ENCODE peak calls at places on chromosomes 11 and 22, in nine cellular contexts. V is B cell, Z is cardiac fibroblast, W is gastrocnemius medialis, D is lower lobe of right lung, L is uterus, P is fibroblast of lung, J is lung, R is AG09309. C is an unnamed sample.

GRCh38 chr22:39703890-39704658 is 133.5 kb downstream of the CACNA1I start:
- DNase-seq in R (no peak), L (peak), J (no peak), P (peak), V (no peak), D (no peak), Z (no peak), W (peak), C (no peak)

GRCh38 chr11:65424200-65425104 is 1.9 kb downstream of the NEAT1 start:
- DNase-seq in L (peak), D (peak), Z (peak), P (peak), V (peak), R (peak), J (no peak), W (peak), C (no peak)

GRCh38 chr22:23696326-23696851 is 5.6 kb downstream of the RGL4 start:
- DNase-seq in V (peak), L (no peak), R (no peak), W (no peak), D (peak), Z (peak), P (no peak), J (no peak), C (no peak)

GRCh38 chr11:59857444-59858434 is 8.5 kb downstream of the TCN1 start:
- DNase-seq in V (no peak), Z (peak), P (no peak), D (no peak), W (no peak), J (no peak), L (no peak), R (no peak), C (no peak)

GRCh38 chr22:21927174-21927823 is 25.3 kb downstream of the PPM1F start:
- DNase-seq in R (no peak), W (no peak), D (no peak), P (no peak), L (no peak), V (no peak), Z (no peak), J (no peak), C (no peak)

GRCh38 chr11:16293204-16293681 is 63.1 kb downstream of the SOX6 start:
- DNase-seq in L (no peak), P (peak), W (no peak), D (no peak), R (no peak), J (no peak), Z (no peak), V (no peak), C (no peak)

GRCh38 chr11:11349870-11350325 is 3.2 kb downstream of the CSNK2A3 start:
- DNase-seq in V (no peak), R (peak), W (no peak), Z (no peak), D (no peak), J (no peak), L (peak), P (peak), C (no peak)

GRCh38 chr22:17781319-17782031 is 7.2 kb upstream of the BID start:
- DNase-seq in Z (peak), V (peak), J (no peak), W (peak), R (peak), L (no peak), P (peak), D (no peak), C (no peak)

GRCh38 chr11:58788355-58789023 is 56.0 kb downstream of the GLYATL2 start:
- DNase-seq in J (peak), D (no peak), R (peak), V (peak), W (no peak), P (peak), Z (peak), L (no peak), C (peak)

GRCh38 chr11:3644817-3645235 is at the start of gene ART1:
- DNase-seq in L (peak), J (no peak), P (no peak), Z (peak), W (peak), V (no peak), R (no peak), D (no peak), C (no peak)

GRCh38 chr11:104127828-104128227 is 36.1 kb downstream of the PDGFD start:
- DNase-seq in P (peak), W (no peak), D (no peak), J (no peak), R (no peak), V (no peak), Z (peak), L (no peak), C (no peak)

GRCh38 chr11:28137832-28138231 is 29.6 kb downstream of the METTL15 start:
- DNase-seq in V (no peak), R (no peak), L (no peak), Z (no peak), P (no peak), J (no peak), D (no peak), W (no peak), C (no peak)

GRCh38 chr22:29427176-29427760 is 11.1 kb upstream of the RFPL1 start:
- DNase-seq in D (no peak), J (peak), L (no peak), Z (no peak), W (no peak), V (no peak), R (no peak), P (no peak), C (no peak)

GRCh38 chr11:73087730-73088129 is 54.4 kb downstream of the FCHSD2 start:
- DNase-seq in R (no peak), Z (peak), V (no peak), L (no peak), P (peak), W (no peak), J (peak), D (no peak), C (no peak)

GRCh38 chr11:74504100-74504691 is 10.7 kb upstream of the LIPT2 start:
- DNase-seq in J (no peak), R (no peak), P (no peak), W (no peak), V (no peak), Z (no peak), D (no peak), L (no peak), C (no peak)

GRCh38 chr11:75429902-75430691 is 2.9 kb downstream of the KLHL35 start:
- DNase-seq in V (peak), Z (peak), W (peak), L (no peak), J (peak), R (no peak), P (peak), D (peak), C (peak)

GRCh38 chr11:102293873-102294601 is 23.2 kb upstream of the BIRC3 start:
- DNase-seq in R (no peak), Z (peak), D (no peak), W (no peak), L (no peak), V (peak), J (no peak), P (peak), C (peak)

GRCh38 chr22:49740242-49740641 is 87.4 kb downstream of the BRD1 start:
- DNase-seq in J (no peak), V (no peak), P (no peak), D (no peak), L (no peak), W (no peak), R (no peak), Z (no peak), C (no peak)

GRCh38 chr11:28529046-28529445 is 420.9 kb downstream of the METTL15 start:
- DNase-seq in P (peak), Z (peak), L (no peak), W (no peak), V (no peak), R (peak), J (no peak), D (no peak), C (no peak)

GRCh38 chr11:92770981-92771380 is 198.5 kb upstream of the MTNR1B start:
- DNase-seq in J (no peak), Z (no peak), W (no peak), D (no peak), P (no peak), L (no peak), V (no peak), R (no peak), C (no peak)

GRCh38 chr11:72333657-72334056 is 89.7 kb upstream of the PHOX2A start:
- DNase-seq in R (no peak), L (no peak), V (no peak), P (peak), Z (no peak), W (no peak), J (no peak), D (no peak), C (no peak)

GRCh38 chr11:73154178-73154577 is 12.1 kb upstream of the FCHSD2 start:
- DNase-seq in J (no peak), L (no peak), P (no peak), D (no peak), W (peak), R (no peak), Z (no peak), V (peak), C (no peak)

GRCh38 chr22:29718949-29719893 is 582 bp upstream of the CABP7 start:
- DNase-seq in D (no peak), Z (no peak), L (no peak), V (no peak), J (no peak), P (no peak), R (no peak), W (no peak), C (no peak)

GRCh38 chr22:20584029-20584871 is 76.8 kb downstream of the MED15 start:
- DNase-seq in R (no peak), Z (no peak), D (peak), L (no peak), V (no peak), J (no peak), W (no peak), P (no peak), C (no peak)

GRCh38 chr11:35781342-35782171 is 119.0 kb downstream of the TRIM44 start:
- DNase-seq in V (no peak), J (no peak), D (no peak), R (no peak), P (peak), Z (peak), L (no peak), W (no peak), C (no peak)

GRCh38 chr11:86459682-86460460 is 85.2 kb downstream of the CCDC81 start:
- DNase-seq in W (no peak), J (peak), V (no peak), D (peak), Z (peak), R (peak), L (peak), P (peak), C (peak)

GRCh38 chr11:102762414-102762813 is 18.0 kb downstream of the MMP10 start:
- DNase-seq in L (no peak), Z (peak), P (peak), R (peak), D (no peak), J (no peak), V (no peak), W (no peak), C (no peak)

DNA sequence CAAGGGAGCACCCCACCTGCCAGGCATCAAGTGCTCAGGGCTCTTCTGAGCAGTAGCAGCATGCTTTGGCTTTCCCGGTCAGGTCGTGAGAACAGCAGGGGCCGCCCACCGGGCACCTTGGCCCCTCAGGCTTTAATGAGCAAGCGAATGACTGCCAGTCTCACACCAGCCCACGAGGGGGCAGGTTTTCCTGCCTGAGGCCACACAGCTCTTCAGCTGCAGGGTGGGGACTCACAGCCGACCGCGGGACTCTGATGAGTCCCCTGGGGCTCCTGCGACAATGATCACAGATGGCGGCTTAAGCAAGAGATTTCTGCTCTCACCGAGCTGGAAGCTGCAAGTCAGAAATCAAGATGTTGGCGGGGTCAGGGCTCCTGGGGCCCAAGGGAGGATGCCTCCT is 14.3 kb upstream of the FGF19 start:
- DNase-seq in Z (peak), W (no peak), V (peak), D (no peak), R (no peak), J (no peak), P (peak), L (no peak), C (no peak)
- TF ChIP-seq CTCF in Z (peak), W (no peak), V (peak), D (no peak), R (peak), J (no peak), P (peak), L (no peak), C (no peak)

GRCh38 chr11:83521647-83522596 is 235.8 kb upstream of the CCDC90B start:
- DNase-seq in P (peak), R (peak), V (no peak), J (no peak), Z (peak), L (no peak), D (no peak), W (no peak), C (no peak)
- TF ChIP-seq CTCF in P (peak), R (peak), V (no peak), J (no peak), Z (no peak), L (no peak), D (no peak), W (no peak), C (no peak)

DNA sequence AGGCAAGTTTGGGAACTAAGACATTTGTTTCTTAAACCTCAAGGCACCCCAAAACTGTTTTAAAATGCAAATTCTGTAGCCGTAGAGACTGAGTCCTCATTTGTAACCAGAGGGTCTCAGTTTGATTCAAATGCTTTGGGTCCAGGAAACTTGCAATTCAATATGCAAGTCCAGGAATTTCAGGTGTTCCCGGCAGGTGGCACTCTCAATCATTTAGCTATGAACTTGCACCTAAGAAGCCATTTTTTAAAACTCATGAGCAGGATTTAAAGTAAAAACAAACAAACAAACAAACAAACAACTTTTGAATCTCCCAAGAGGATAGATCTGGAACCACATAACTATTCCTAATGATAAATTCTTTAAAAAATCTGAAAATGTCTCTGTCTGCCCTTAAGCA is 8.7 kb upstream of the ABTB2 start:
- DNase-seq in V (no peak), L (no peak), Z (peak), W (no peak), P (peak), D (peak), R (no peak), J (no peak), C (no peak)
- TF ChIP-seq CTCF in V (no peak), L (no peak), Z (no peak), W (no peak), P (no peak), D (peak), R (peak), J (no peak), C (no peak)

GRCh38 chr11:13445588-13445987 is 17.4 kb downstream of the BTBD10 start:
- DNase-seq in W (no peak), L (no peak), Z (no peak), R (no peak), D (no peak), P (no peak), V (no peak), J (no peak), C (no peak)
- TF ChIP-seq CTCF in W (no peak), L (no peak), Z (no peak), R (no peak), D (no peak), P (no peak), V (no peak), J (no peak), C (no peak)

DNA sequence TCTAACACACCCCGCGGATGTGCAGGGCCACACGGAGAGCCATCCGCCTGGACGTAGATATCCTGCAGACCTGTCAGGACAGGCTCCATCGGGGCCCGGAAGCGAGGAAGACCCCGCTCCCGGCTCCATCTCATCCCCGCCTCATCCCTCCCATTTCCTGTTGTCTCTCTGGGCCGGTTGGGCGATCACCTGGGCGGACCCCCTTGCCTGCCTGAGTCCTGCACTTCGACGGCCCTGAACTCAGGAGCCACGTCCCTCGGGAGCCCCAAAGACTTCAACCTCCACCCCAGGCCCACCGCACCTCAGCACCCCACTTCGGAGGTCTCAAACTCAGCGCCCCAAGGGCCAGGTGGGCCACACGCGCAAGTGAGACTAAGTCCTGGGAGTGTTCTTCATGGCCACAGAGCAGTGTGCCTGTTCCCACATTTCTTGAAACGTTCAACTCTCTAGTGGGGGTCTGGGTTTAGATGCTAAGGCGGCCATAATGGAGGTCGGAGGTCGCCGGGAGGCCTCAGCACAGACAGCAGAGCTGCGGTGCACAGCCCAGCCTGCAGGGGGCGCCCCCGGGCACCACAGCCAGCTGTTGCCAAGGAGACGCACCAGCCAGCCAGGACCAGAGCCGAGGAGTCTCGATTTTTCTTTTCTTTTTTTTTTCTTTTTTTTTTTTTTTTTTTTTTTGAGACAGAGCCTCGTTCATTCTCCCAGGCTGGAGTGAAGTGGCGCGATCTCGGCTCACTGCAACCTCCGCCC is 26.0 kb upstream of the FADD start:
- DNase-seq in Z (peak), W (no peak), L (no peak), V (peak), R (no peak), J (no peak), P (no peak), D (peak), C (no peak)
- TF ChIP-seq CTCF in Z (peak), W (no peak), L (no peak), V (peak), R (peak), J (no peak), P (peak), D (peak), C (peak)

GRCh38 chr11:79544324-79544723 is 103.5 kb upstream of the TENM4 start:
- DNase-seq in J (no peak), L (no peak), R (no peak), V (no peak), Z (no peak), P (no peak), D (no peak), W (no peak), C (no peak)
- TF ChIP-seq CTCF in J (no peak), L (no peak), R (no peak), V (no peak), Z (no peak), P (no peak), D (no peak), W (no peak), C (no peak)

GRCh38 chr22:41197808-41198585 is 7.1 kb upstream of the L3MBTL2 start:
- DNase-seq in W (no peak), Z (peak), D (peak), J (no peak), V (no peak), L (no peak), P (no peak), R (no peak), C (no peak)
- TF ChIP-seq CTCF in W (no peak), Z (peak), D (no peak), J (no peak), V (no peak), L (no peak), P (no peak), R (no peak), C (no peak)

DNA sequence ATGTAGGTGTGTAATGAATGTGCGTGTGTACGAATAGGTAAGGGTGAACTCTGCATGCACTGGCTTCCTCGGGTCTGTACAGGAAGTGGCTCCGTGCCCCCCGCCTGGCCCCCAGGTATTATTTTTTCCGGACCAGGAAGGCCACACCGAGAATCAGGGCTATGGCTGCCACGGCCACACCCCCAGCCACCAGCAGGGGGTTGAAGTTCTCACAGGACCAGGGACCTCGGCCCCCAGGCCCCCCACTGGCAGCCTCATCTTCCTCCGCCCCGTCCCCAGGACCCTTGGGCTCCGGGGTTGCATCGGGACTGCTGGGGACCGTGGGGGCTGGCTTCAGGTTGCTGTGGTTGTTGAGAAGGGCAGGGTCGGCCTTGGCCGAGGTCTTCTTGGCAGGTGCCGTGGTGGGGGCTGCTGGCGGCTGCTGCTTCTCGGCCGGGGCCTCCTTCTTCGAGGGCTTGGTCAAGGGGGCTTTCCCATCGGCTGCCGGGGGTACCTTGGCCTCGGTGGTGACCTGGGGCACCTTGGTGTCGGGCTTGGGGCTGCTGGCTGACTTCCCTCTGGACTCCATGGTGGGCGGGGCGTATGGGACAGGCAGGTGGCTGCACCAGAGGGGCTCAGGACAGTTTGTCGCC is 1.8 kb downstream of the CEND1 start:
- DNase-seq in D (no peak), J (no peak), Z (no peak), R (no peak), P (no peak), W (no peak), L (no peak), V (no peak), C (no peak)
- TF ChIP-seq CTCF in D (no peak), J (no peak), Z (no peak), R (no peak), P (no peak), W (no peak), L (no peak), V (no peak), C (no peak)

DNA sequence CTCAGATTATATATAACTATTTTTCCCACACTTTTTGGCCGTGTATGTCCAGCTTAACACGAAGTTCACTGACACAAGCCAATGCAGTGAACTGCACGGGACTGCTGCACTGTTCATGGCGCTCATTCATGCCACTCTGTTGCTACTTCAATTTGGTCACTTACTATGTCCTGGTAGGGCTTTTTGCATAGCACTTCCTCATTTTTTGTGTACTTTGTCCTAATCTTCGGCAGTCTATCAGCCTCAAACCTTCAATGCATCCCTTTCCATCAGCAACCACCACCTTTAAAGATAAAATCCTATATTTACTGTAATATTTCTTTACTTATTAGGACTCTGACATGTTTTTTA is 18.7 kb upstream of the ARHGAP32 start:
- DNase-seq in W (no peak), V (no peak), P (no peak), D (no peak), R (no peak), J (no peak), L (no peak), Z (no peak), C (no peak)
- TF ChIP-seq CTCF in W (no peak), V (no peak), P (no peak), D (no peak), R (no peak), J (no peak), L (no peak), Z (no peak), C (no peak)

C was measured in prostate gland.